ENCODE peak calls at places on chromosomes 7 and 10, in ten cellular contexts. D, S, Q, H, Y, T, G, E, N and C are unnamed samples.

GRCh38 chr10:121154846-121155245 is 303.7 kb downstream of the WDR11 start:
- DNase-seq in D (no peak), S (peak; percentile 14), Q (peak; percentile 91), H (no peak), Y (no peak), T (no peak), G (no peak), E (no peak), N (no peak), C (no peak)

GRCh38 chr10:132403511-132404168 is 6.6 kb downstream of the PWWP2B start:
- DNase-seq in D (peak; percentile 69), S (no peak), Q (no peak), H (no peak), Y (no peak), T (no peak), G (no peak), E (no peak), N (no peak), C (no peak)

GRCh38 chr7:100887186-100887954 is 2.1 kb downstream of the UFSP1 start:
- DNase-seq in D (no peak), S (no peak), Q (peak; percentile 37), H (no peak), Y (no peak), T (peak; percentile 54), G (no peak), E (no peak), N (peak; percentile 90), C (peak; percentile 84)

GRCh38 chr7:130009848-130010688 is 41.1 kb downstream of the ZC3HC1 start:
- DNase-seq in D (peak; percentile 31), S (peak; percentile 82), Q (no peak), H (peak; percentile 95), Y (no peak), T (no peak), G (no peak), E (peak; percentile 87), N (peak; percentile 11), C (no peak)

GRCh38 chr10:94890264-94891022 is 48.0 kb upstream of the CYP2C9 start:
- DNase-seq in D (no peak), S (no peak), Q (no peak), H (no peak), Y (no peak), T (no peak), G (no peak), E (no peak), N (no peak), C (no peak)

GRCh38 chr10:62413048-62413447 is 38.9 kb downstream of the ZNF365 start:
- DNase-seq in D (no peak), S (no peak), Q (no peak), H (no peak), Y (no peak), T (no peak), G (no peak), E (peak; percentile 76), N (no peak), C (no peak)

GRCh38 chr10:80528185-80528700 is 9.5 kb upstream of the SH2D4B start:
- DNase-seq in D (no peak), S (no peak), Q (no peak), H (no peak), Y (no peak), T (no peak), G (no peak), E (no peak), N (no peak), C (no peak)

GRCh38 chr10:72328045-72328828 is 26.5 kb downstream of the DNAJB12 start:
- DNase-seq in D (peak; percentile 85), S (peak; percentile 68), Q (peak; percentile 82), H (peak; percentile 56), Y (no peak), T (no peak), G (no peak), E (peak; percentile 65), N (no peak), C (peak; percentile 68)

GRCh38 chr10:95601116-95601719 is 40.0 kb upstream of the SORBS1 start:
- DNase-seq in D (peak; percentile 87), S (peak; percentile 88), Q (peak; percentile 73), H (peak; percentile 75), Y (peak; percentile 5), T (peak; percentile 36), G (no peak), E (peak; percentile 89), N (peak; percentile 50), C (peak; percentile 70)

GRCh38 chr7:32680259-32681173 is 185.2 kb downstream of the AVL9 start:
- DNase-seq in D (peak; percentile 44), S (peak; percentile 84), Q (no peak), H (peak; percentile 65), Y (no peak), T (no peak), G (no peak), E (peak; percentile 95), N (no peak), C (no peak)

GRCh38 chr10:71086439-71087080 is 125.8 kb upstream of the UNC5B start:
- DNase-seq in D (no peak), S (no peak), Q (no peak), H (no peak), Y (no peak), T (no peak), G (no peak), E (peak; percentile 22), N (no peak), C (peak; percentile 27)

GRCh38 chr7:33982425-33982786 is 77.1 kb downstream of the BMPER start:
- DNase-seq in D (no peak), S (peak; percentile 50), Q (no peak), H (no peak), Y (no peak), T (no peak), G (no peak), E (peak; percentile 50), N (no peak), C (no peak)

GRCh38 chr10:91864744-91865143 is 44.5 kb downstream of the FGFBP3 start:
- DNase-seq in D (no peak), S (no peak), Q (no peak), H (no peak), Y (no peak), T (no peak), G (no peak), E (no peak), N (no peak), C (no peak)

GRCh38 chr7:33886100-33886623 is 19.2 kb upstream of the BMPER start:
- DNase-seq in D (no peak), S (no peak), Q (no peak), H (no peak), Y (no peak), T (no peak), G (no peak), E (peak; percentile 34), N (no peak), C (no peak)